ENCODE peak calls at places on chromosomes 6 and 20, in five cellular contexts. J is mammary epithelial cell, N is A549, K is right lobe of liver, R is tibial artery. E is an unnamed sample.

GRCh38 chr6:45718901-45719300 is 296.8 kb downstream of the CLIC5 start:
- DNase-seq in J (no peak), N (no peak), K (no peak), R (no peak), E (no peak)

GRCh38 chr6:77638129-77638830 is 14.6 kb upstream of the MEI4 start:
- DNase-seq in J (no peak), N (no peak), K (no peak), R (no peak), E (no peak)

GRCh38 chr6:872570-873125 is 179.7 kb upstream of the EXOC2 start:
- DNase-seq in J (no peak), N (no peak), K (no peak), R (no peak), E (no peak)

GRCh38 chr6:2229742-2230141 is 15.7 kb downstream of the GMDS start:
- DNase-seq in J (no peak), N (no peak), K (no peak), R (no peak), E (no peak)

GRCh38 chr6:35166160-35166919 is 25.2 kb upstream of the TCP11 start:
- DNase-seq in J (no peak), N (no peak), K (no peak), R (no peak), E (peak; percentile 49)

GRCh38 chr6:36545767-36546663 is 1.3 kb downstream of the STK38 start:
- DNase-seq in J (peak; percentile 21), N (no peak), K (no peak), R (no peak), E (peak; percentile 25)

GRCh38 chr6:158142789-158143188 is 25.3 kb downstream of the SERAC1 start:
- DNase-seq in J (peak; percentile 93), N (no peak), K (peak; percentile 71), R (no peak), E (no peak)

GRCh38 chr6:109182590-109182989 is 87.3 kb downstream of the CEP57L1 start:
- DNase-seq in J (no peak), N (no peak), K (no peak), R (no peak), E (no peak)

GRCh38 chr6:111254779-111255166 is 167.5 kb downstream of the SLC16A10 start:
- DNase-seq in J (no peak), N (no peak), K (no peak), R (no peak), E (no peak)

GRCh38 chr6:44041461-44042260 is 85.6 kb downstream of the MRPL14 start:
- DNase-seq in J (peak; percentile 96), N (peak; percentile 83), K (peak; percentile 26), R (no peak), E (peak; percentile 34)

GRCh38 chr6:33116881-33117711 is 41.3 kb downstream of the HLA-DPB1 start:
- DNase-seq in J (no peak), N (no peak), K (no peak), R (no peak), E (no peak)

GRCh38 chr6:3566812-3567211 is 110.0 kb upstream of the SLC22A23 start:
- DNase-seq in J (peak; percentile 47), N (no peak), K (no peak), R (no peak), E (no peak)

GRCh38 chr6:166381733-166382499 is 824 bp downstream of the MPC1 start:
- DNase-seq in J (peak; percentile 72), N (peak; percentile 38), K (peak; percentile 92), R (peak; percentile 76), E (peak; percentile 93)

GRCh38 chr6:133240511-133241087 is 558 bp upstream of the EYA4 start:
- DNase-seq in J (no peak), N (peak; percentile 82), K (no peak), R (no peak), E (no peak)

GRCh38 chr20:25389381-25389857 is 1.2 kb downstream of the ABHD12 start:
- DNase-seq in J (peak; percentile 37), N (peak; percentile 42), K (no peak), R (no peak), E (no peak)

GRCh38 chr6:82906951-82907350 is 158.7 kb downstream of the UBE3D start:
- DNase-seq in J (peak; percentile 64), N (no peak), K (no peak), R (no peak), E (no peak)

GRCh38 chr6:109852713-109853112 is 125.4 kb upstream of the GPR6 start:
- DNase-seq in J (no peak), N (no peak), K (no peak), R (no peak), E (no peak)

GRCh38 chr20:10061641-10062040 is 26.9 kb downstream of the ANKEF1 start:
- DNase-seq in J (no peak), N (no peak), K (no peak), R (no peak), E (no peak)

GRCh38 chr6:111759836-111760785 is 113.1 kb downstream of the FYN start:
- DNase-seq in J (no peak), N (no peak), K (no peak), R (no peak), E (no peak)

GRCh38 chr6:159169557-159170332 is 545 bp downstream of the FNDC1 start:
- DNase-seq in J (peak; percentile 26), N (peak; percentile 23), K (no peak), R (no peak), E (no peak)

GRCh38 chr20:1462834-1463233 is 3.8 kb downstream of the NSFL1C start:
- DNase-seq in J (no peak), N (no peak), K (no peak), R (no peak), E (no peak)

GRCh38 chr6:41562633-41562975 is 16.4 kb downstream of the FOXP4 start:
- DNase-seq in J (no peak), N (no peak), K (peak; percentile 36), R (no peak), E (no peak)
- H3K27ac ChIP-seq in J (no peak overlapping the region), N (no peak overlapping the region), K (peak overlapping the region; percentile 59), R (no peak overlapping the region), E (no peak overlapping the region)

GRCh38 chr6:39209360-39209811 is 19.9 kb downstream of the KCNK5 start:
- DNase-seq in J (no peak), N (peak; percentile 6), K (peak; percentile 46), R (no peak), E (no peak)
- H3K27ac ChIP-seq in J (no peak overlapping the region), N (no peak overlapping the region), K (no peak overlapping the region), R (no peak overlapping the region), E (no peak overlapping the region)

GRCh38 chr20:45058168-45058850 is 42.6 kb downstream of the KCNS1 start:
- DNase-seq in J (no peak), N (no peak), K (no peak), R (no peak), E (no peak)

GRCh38 chr20:45056473-45057148 is 44.3 kb downstream of the KCNS1 start:
- DNase-seq in J (no peak), N (no peak), K (no peak), R (no peak), E (no peak)

GRCh38 chr20:45061244-45061643 is 39.7 kb downstream of the KCNS1 start:
- DNase-seq in J (peak; percentile 94), N (peak; percentile 73), K (no peak), R (no peak), E (no peak)

GRCh38 chr20:45060341-45060740 is 40.6 kb downstream of the KCNS1 start:
- DNase-seq in J (no peak), N (no peak), K (no peak), R (no peak), E (no peak)

DNA sequence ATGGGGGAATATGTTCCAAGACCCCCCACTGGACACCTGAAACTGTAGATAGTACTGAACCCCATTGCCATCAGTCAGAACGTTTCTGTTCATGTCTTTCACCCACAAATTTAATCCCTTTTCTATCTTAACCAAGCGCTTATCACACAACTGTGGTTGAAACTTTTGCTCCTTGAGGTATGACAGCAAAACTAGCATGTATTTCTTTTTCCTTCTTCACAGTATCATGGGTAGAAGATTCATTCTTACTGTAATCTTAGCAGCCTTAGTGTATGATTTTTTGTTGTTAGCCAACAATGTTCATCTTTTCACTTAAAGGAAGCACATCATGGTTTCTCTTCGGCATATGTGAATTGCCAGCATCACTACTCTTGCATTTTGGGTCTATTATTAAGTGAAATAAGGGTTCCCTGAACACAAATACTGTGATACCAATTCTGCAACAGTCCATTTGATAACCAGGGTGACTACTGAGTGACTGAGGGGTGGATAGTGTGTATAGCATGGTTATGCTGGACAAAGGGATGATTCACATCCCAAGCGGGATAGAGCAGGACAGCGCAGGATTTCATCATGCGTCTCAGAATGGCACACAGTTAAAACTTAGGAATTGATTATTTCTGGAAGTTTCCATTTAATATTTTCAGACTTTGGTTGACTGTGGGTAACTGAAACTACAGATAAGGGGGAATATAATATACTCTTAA is 41.8 kb downstream of the KCNS1 start:
- DNase-seq in J (peak; percentile 27), N (no peak), K (no peak), R (no peak), E (no peak)
- H3K27ac ChIP-seq in J (peak overlapping the region; percentile 87), N (peak overlapping the region; percentile 55), K (no peak overlapping the region), R (no peak overlapping the region), E (peak overlapping the region; percentile 20)

DNA sequence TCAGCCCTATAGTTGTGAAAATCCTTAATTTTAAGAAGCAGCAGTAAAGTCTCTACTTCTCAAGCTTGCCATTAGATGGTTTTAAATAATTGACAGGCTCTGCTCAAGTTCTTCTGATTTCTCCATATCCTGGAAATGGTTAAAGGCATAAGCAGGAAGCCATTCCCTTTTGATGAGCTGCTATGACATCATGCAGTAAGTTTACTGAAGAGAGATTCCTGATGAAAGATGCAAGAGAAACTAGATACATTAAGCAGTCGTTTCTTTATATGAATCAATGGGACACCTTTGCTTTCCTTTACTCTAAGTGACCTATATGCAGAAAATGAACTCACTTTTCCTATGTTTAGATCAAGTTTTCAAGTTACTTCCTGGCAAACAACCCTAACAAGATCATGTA is 9.7 kb downstream of the POPDC3 start:
- DNase-seq in J (no peak), N (no peak), K (no peak), R (no peak), E (no peak)
- H3K27ac ChIP-seq in J (no peak overlapping the region), N (no peak overlapping the region), K (no peak overlapping the region), R (no peak overlapping the region), E (no peak overlapping the region)

GRCh38 chr6:137031122-137031521 is 13.6 kb downstream of the IL20RA start:
- DNase-seq in J (no peak), N (no peak), K (no peak), R (no peak), E (no peak)

GRCh38 chr6:137024172-137024990 is 20.4 kb downstream of the IL20RA start:
- DNase-seq in J (peak; percentile 33), N (no peak), K (no peak), R (no peak), E (no peak)

GRCh38 chr6:137020771-137021170 is 24.0 kb downstream of the IL20RA start:
- DNase-seq in J (no peak), N (no peak), K (no peak), R (no peak), E (no peak)

GRCh38 chr6:137028912-137029311 is 15.9 kb downstream of the IL20RA start:
- DNase-seq in J (no peak), N (no peak), K (no peak), R (no peak), E (no peak)

GRCh38 chr6:137025786-137026730 is 18.7 kb downstream of the IL20RA start:
- DNase-seq in J (peak; percentile 44), N (no peak), K (no peak), R (no peak), E (no peak)
- H3K27ac ChIP-seq in J (no peak overlapping the region), N (no peak overlapping the region), K (no peak overlapping the region), R (no peak overlapping the region), E (peak overlapping the region; percentile 74)

E was measured in transverse colon.